ENCODE peak calls at places on chromosomes 7 and 10, in ten cellular contexts. Q is chondrocyte, Y is AG09319, I is lower lobe of right lung, U is K562, B is neural crest cell, H is NB4, V is ovary, X is AG04450, N is GM13976. R is an unnamed sample.

GRCh38 chr10:113709221-113709838 is 29.6 kb downstream of the CASP7 start:
- DNase-seq in Q (no peak), Y (peak; percentile 30), I (no peak), U (no peak), B (no peak), H (no peak), V (no peak), X (peak; percentile 65), N (no peak), R (peak; percentile 68)

GRCh38 chr10:91891285-91892001 is 17.8 kb downstream of the FGFBP3 start:
- DNase-seq in Q (no peak), Y (no peak), I (no peak), U (peak; percentile 51), B (no peak), H (peak; percentile 73), V (no peak), X (no peak), N (no peak), R (no peak)

GRCh38 chr10:28479366-28479765 is 53.6 kb upstream of the WAC start:
- DNase-seq in Q (no peak), Y (no peak), I (no peak), U (peak; percentile 68), B (no peak), H (no peak), V (no peak), X (no peak), N (no peak), R (no peak)

GRCh38 chr7:80708007-80708594 is 69.7 kb downstream of the CD36 start:
- DNase-seq in Q (no peak), Y (no peak), I (no peak), U (no peak), B (no peak), H (no peak), V (no peak), X (no peak), N (no peak), R (no peak)

GRCh38 chr7:96427143-96427542 is 105.2 kb upstream of the SLC25A13 start:
- DNase-seq in Q (no peak), Y (no peak), I (no peak), U (no peak), B (no peak), H (no peak), V (no peak), X (no peak), N (no peak), R (no peak)

GRCh38 chr10:78416031-78416800 is 382.6 kb downstream of the RPS24 start:
- DNase-seq in Q (no peak), Y (no peak), I (no peak), U (no peak), B (no peak), H (no peak), V (no peak), X (no peak), N (no peak), R (no peak)

GRCh38 chr7:42155836-42156540 is 81.0 kb downstream of the GLI3 start:
- DNase-seq in Q (no peak), Y (no peak), I (no peak), U (no peak), B (no peak), H (no peak), V (no peak), X (no peak), N (no peak), R (no peak)

GRCh38 chr7:1729183-1729582 is 59.1 kb downstream of the ELFN1 start:
- DNase-seq in Q (no peak), Y (no peak), I (no peak), U (no peak), B (no peak), H (no peak), V (no peak), X (no peak), N (no peak), R (no peak)

DNA sequence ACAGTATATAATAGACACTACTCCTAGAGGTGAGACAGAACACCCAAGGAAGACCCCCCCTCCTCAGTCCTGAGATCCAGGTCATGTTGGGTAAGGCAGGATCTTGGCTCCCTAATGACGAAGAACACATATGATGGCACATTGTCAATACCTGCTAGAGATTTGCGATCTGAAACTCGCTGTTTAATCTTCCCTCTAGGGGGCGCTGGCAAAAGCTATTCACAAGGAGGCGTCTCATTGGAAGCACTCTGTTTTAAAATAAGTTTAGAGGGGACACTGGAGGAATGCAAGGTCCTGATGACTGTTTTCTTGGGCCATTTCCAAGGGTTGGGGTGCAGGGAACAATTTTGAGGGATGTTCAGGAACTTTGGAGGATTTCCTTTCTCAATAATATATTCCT is 1013.7 kb upstream of the MBL2 start:
- DNase-seq in Q (no peak), Y (no peak), I (no peak), U (peak; percentile 16), B (no peak), H (peak; percentile 33), V (no peak), X (no peak), N (no peak), R (no peak)
- TF ChIP-seq CTCF in Q (peak; percentile 43), Y (no peak), I (no peak), U (no peak), B (peak; percentile 46), H (peak; percentile 77), V (no peak), X (no peak), N (no peak), R (no peak)

GRCh38 chr10:124704428-124704805 is 39.8 kb downstream of the FAM53B start:
- DNase-seq in Q (no peak), Y (no peak), I (no peak), U (no peak), B (no peak), H (no peak), V (no peak), X (no peak), N (no peak), R (no peak)

GRCh38 chr10:124706462-124706857 is 37.7 kb downstream of the FAM53B start:
- DNase-seq in Q (no peak), Y (no peak), I (no peak), U (no peak), B (no peak), H (no peak), V (no peak), X (no peak), N (no peak), R (no peak)

GRCh38 chr10:124705021-124705740 is 39.0 kb downstream of the FAM53B start:
- DNase-seq in Q (no peak), Y (no peak), I (no peak), U (no peak), B (no peak), H (no peak), V (no peak), X (no peak), N (no peak), R (no peak)

GRCh38 chr10:124706876-124707516 is 37.2 kb downstream of the FAM53B start:
- DNase-seq in Q (no peak), Y (no peak), I (no peak), U (no peak), B (no peak), H (no peak), V (no peak), X (no peak), N (no peak), R (no peak)

DNA sequence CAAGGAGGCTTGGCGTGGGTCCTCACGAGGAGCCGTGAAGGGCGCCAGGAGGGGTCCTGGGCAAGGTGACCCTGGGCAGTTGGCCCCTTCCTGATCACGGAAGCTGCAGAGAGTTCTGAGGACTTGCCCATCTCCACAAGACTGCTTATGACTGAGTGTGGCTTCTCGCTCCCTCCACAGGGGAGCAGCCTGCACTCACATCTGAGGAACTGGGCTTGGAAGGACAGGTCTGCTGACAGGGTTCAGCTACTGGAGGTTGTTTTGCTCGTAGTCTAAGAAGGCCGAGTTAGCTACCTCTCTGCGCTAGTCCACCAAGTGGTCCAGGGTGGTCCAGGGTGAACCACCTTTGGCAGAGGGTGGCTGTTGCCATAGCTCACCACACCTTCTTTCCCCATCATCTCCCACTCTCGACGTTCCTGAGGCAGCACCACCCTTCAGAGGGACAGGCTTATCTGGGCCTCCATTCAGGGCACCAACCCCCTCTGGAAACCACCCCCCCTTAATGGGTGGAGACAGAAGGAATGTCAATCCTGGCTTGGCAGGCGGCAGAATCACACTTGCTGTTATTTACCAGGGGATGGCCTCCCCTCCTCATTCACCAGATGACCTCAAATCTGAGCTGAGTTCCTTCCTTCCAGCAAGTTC is 38.2 kb downstream of the FAM53B start:
- DNase-seq in Q (no peak), Y (no peak), I (no peak), U (peak; percentile 16), B (no peak), H (no peak), V (no peak), X (no peak), N (no peak), R (no peak)
- TF ChIP-seq CTCF in Q (no peak), Y (no peak), I (no peak), U (no peak), B (no peak), H (no peak), V (no peak), X (no peak), N (no peak), R (no peak)

GRCh38 chr10:114874827-114875541 is 53.4 kb downstream of the FHIP2A start:
- DNase-seq in Q (no peak), Y (no peak), I (no peak), U (peak; percentile 17), B (peak; percentile 44), H (peak; percentile 66), V (no peak), X (no peak), N (peak; percentile 49), R (no peak)

GRCh38 chr10:114877301-114877644 is 55.7 kb downstream of the FHIP2A start:
- DNase-seq in Q (no peak), Y (no peak), I (no peak), U (no peak), B (no peak), H (no peak), V (no peak), X (no peak), N (no peak), R (no peak)

GRCh38 chr10:114879093-114879492 is 57.5 kb downstream of the FHIP2A start:
- DNase-seq in Q (no peak), Y (no peak), I (no peak), U (no peak), B (no peak), H (no peak), V (no peak), X (no peak), N (no peak), R (no peak)

GRCh38 chr10:114876602-114877300 is 55.2 kb downstream of the FHIP2A start:
- DNase-seq in Q (no peak), Y (peak; percentile 34), I (peak; percentile 62), U (peak; percentile 73), B (peak; percentile 65), H (peak; percentile 86), V (peak; percentile 77), X (no peak), N (peak; percentile 80), R (no peak)

DNA sequence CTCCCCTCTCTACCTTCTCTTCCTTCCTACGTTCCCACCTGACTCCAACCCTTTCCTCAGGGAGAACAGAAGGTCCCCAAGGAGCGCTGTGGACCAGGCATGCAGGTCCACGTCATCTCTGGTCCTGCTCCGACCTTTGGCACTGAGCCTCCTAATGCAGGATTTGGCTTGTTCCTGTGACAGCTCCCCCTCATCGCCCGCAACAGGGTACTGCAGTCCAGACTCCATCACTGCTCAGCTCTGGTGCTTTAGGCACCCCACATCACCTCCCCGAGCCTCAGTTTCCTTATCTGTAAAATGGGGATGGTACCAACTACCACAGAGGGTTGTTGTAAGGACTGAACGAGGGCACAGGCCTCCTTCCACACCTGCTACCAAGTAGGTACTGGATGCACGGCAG is 54.6 kb downstream of the FHIP2A start:
- DNase-seq in Q (no peak), Y (no peak), I (no peak), U (no peak), B (no peak), H (peak; percentile 32), V (no peak), X (no peak), N (no peak), R (no peak)
- TF ChIP-seq CTCF in Q (no peak), Y (no peak), I (no peak), U (no peak), B (no peak), H (no peak), V (no peak), X (no peak), N (no peak), R (no peak)

GRCh38 chr7:53214463-53214862 is 179.0 kb downstream of the POM121L12 start:
- DNase-seq in Q (no peak), Y (no peak), I (no peak), U (no peak), B (no peak), H (no peak), V (no peak), X (no peak), N (no peak), R (no peak)

DNA sequence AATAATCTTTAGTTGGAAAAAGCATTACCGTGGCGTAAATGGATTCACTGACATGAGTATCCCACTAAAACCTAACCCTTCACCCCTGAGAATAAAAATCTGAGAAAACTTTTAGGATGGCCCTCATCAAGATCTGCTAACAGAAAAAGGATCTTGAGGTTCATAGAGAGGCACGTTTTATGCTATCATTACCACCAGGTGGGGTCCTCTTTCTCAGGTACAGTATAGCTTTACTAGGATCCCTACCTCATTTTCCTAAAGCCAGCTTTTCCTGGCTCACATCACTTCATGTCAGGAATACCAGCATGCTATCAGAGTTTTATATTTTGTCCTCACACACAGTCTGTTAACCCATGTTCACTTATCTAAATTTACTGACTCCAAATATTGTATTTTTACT is 173.7 kb downstream of the POM121L12 start:
- DNase-seq in Q (no peak), Y (no peak), I (no peak), U (no peak), B (no peak), H (no peak), V (no peak), X (no peak), N (no peak), R (no peak)
- TF ChIP-seq CTCF in Q (no peak), Y (no peak), I (no peak), U (no peak), B (no peak), H (no peak), V (no peak), X (no peak), N (no peak), R (no peak)